ENCODE peak calls at places on chromosome 11, in nine cellular contexts. Q is NCI-H748 treated with DMSO at 0.1 percent for 48 hours; R is H4; X is foreskin keratinocyte; M is stimulated activated CD4-positive, alpha-beta T cell treated with anti-CD3 and anti-CD28 coated beads, Interleukin-2, amount 100 ng/mL, for 48 hours; W is activated T-cell treated with anti-CD3 and anti-CD28 coated beads for 1 hour; I is activated CD8-positive, alpha-beta memory T cell treated with anti-CD3 and anti-CD28 coated beads for 24 hours; A is neural progenitor cell; O is HEK293T. P is an unnamed sample.

GRCh38 chr11:30333405-30333804 is 10.5 kb downstream of the ARL14EP start:
- DNase-seq in Q (peak; percentile 1), R (peak; percentile 19), X (no peak), M (no peak), W (no peak), I (no peak), A (peak; percentile 15), O (no peak), P (peak; percentile 34)

GRCh38 chr11:1194977-1195689 is 27.7 kb upstream of the MUC5B start:
- DNase-seq in Q (no peak), R (no peak), X (no peak), M (no peak), W (no peak), I (no peak), A (no peak), O (no peak), P (no peak)

GRCh38 chr11:36030707-36031365 is 87.0 kb downstream of the LDLRAD3 start:
- DNase-seq in Q (no peak), R (no peak), X (no peak), M (no peak), W (no peak), I (no peak), A (no peak), O (no peak), P (peak; percentile 52)

GRCh38 chr11:35158371-35159081 is 19.6 kb downstream of the CD44 start:
- DNase-seq in Q (no peak), R (no peak), X (peak; percentile 83), M (no peak), W (no peak), I (no peak), A (no peak), O (no peak), P (peak; percentile 48)

GRCh38 chr11:72813740-72814138 is 472 bp upstream of the ATG16L2 start:
- DNase-seq in Q (peak; percentile 68), R (no peak), X (peak; percentile 69), M (no peak), W (peak; percentile 76), I (no peak), A (peak; percentile 82), O (peak; percentile 71), P (no peak)

GRCh38 chr11:78647266-78647915 is 72.7 kb upstream of the NARS2 start:
- DNase-seq in Q (no peak), R (no peak), X (no peak), M (no peak), W (no peak), I (peak; percentile 32), A (no peak), O (no peak), P (no peak)

GRCh38 chr11:118608268-118609214 is 1.1 kb downstream of the PHLDB1 start:
- DNase-seq in Q (no peak), R (peak; percentile 42), X (no peak), M (peak; percentile 41), W (peak; percentile 78), I (peak; percentile 84), A (peak; percentile 54), O (peak; percentile 39), P (peak; percentile 17)

GRCh38 chr11:44718057-44718456 is 8.7 kb upstream of the TSPAN18 start:
- DNase-seq in Q (no peak), R (no peak), X (no peak), M (no peak), W (no peak), I (no peak), A (no peak), O (no peak), P (no peak)

GRCh38 chr11:64118871-64119495 is 46.9 kb downstream of the MACROD1 start:
- DNase-seq in Q (no peak), R (no peak), X (no peak), M (no peak), W (no peak), I (no peak), A (no peak), O (no peak), P (no peak)

GRCh38 chr11:11459578-11459977 is 106.5 kb upstream of the CSNK2A3 start:
- DNase-seq in Q (no peak), R (no peak), X (no peak), M (no peak), W (no peak), I (no peak), A (no peak), O (no peak), P (no peak)

GRCh38 chr11:95791385-95792033 is 1.2 kb downstream of the CEP57 start:
- DNase-seq in Q (no peak), R (no peak), X (no peak), M (no peak), W (no peak), I (no peak), A (peak; percentile 11), O (no peak), P (no peak)

GRCh38 chr11:96113100-96113710 is 189.3 kb upstream of the MTMR2 start:
- DNase-seq in Q (no peak), R (peak; percentile 11), X (no peak), M (no peak), W (no peak), I (no peak), A (no peak), O (no peak), P (no peak)

GRCh38 chr11:95503047-95503446 is 272.0 kb upstream of the SESN3 start:
- DNase-seq in Q (no peak), R (no peak), X (no peak), M (no peak), W (no peak), I (no peak), A (no peak), O (no peak), P (no peak)

GRCh38 chr11:540583-541432 is 3.5 kb downstream of the LRRC56 start:
- DNase-seq in Q (no peak), R (no peak), X (no peak), M (no peak), W (no peak), I (no peak), A (peak; percentile 1), O (no peak), P (no peak)